ENCODE peak calls at places on chromosomes 2 and 18, in ten cellular contexts. O is K562, N is AG09309, X is GM23338, R is left ventricle myocardium inferior, J is foreskin fibroblast, G is gastrocnemius medialis, E is lower lobe of right lung, A is bronchial epithelial cell, H is psoas muscle. W is an unnamed sample.

GRCh38 chr2:241133436-241133820 is 15.8 kb downstream of the PASK start:
- DNase-seq in R (no peak), O (no peak), G (no peak), H (no peak), J (no peak), A (no peak), N (no peak), X (no peak), E (no peak), W (no peak)

GRCh38 chr18:59386909-59387515 is 27.9 kb upstream of the LMAN1 start:
- DNase-seq in N (no peak), G (no peak), X (peak; percentile 39), E (no peak), R (no peak), A (no peak), O (no peak), H (no peak), J (no peak), W (no peak)

GRCh38 chr2:100119235-100119634 is 23.2 kb downstream of the AFF3 start:
- DNase-seq in O (no peak), R (no peak), J (no peak), X (peak; percentile 52), N (no peak), G (no peak), E (no peak), A (no peak), H (no peak), W (no peak)

GRCh38 chr2:174603280-174603679 is 5.7 kb upstream of the WIPF1 start:
- DNase-seq in R (no peak), X (peak; percentile 63), G (peak; percentile 39), A (peak; percentile 83), J (peak; percentile 64), E (no peak), O (no peak), N (peak; percentile 63), H (no peak), W (peak; percentile 73)

GRCh38 chr18:28174181-28174906 is 2.6 kb downstream of the CDH2 start:
- DNase-seq in R (no peak), O (no peak), N (no peak), X (no peak), E (no peak), J (no peak), G (no peak), H (no peak), A (no peak), W (no peak)

GRCh38 chr2:224545884-224546644 is 39.1 kb downstream of the CUL3 start:
- DNase-seq in A (no peak), O (no peak), X (no peak), E (no peak), H (no peak), N (no peak), G (no peak), J (peak; percentile 42), R (no peak), W (peak; percentile 48)

GRCh38 chr2:205660521-205661124 is 21.7 kb upstream of the NRP2 start:
- DNase-seq in G (no peak), X (no peak), O (no peak), E (no peak), R (no peak), J (peak; percentile 93), A (peak; percentile 92), H (peak; percentile 26), N (peak; percentile 89), W (peak; percentile 84)

GRCh38 chr18:62131305-62131909 is 55.4 kb downstream of the PIGN start:
- DNase-seq in R (no peak), E (no peak), H (peak; percentile 24), O (peak; percentile 60), A (peak; percentile 43), J (peak; percentile 84), X (peak; percentile 75), G (peak; percentile 13), N (peak; percentile 28), W (peak; percentile 84)

GRCh38 chr2:181309576-181309975 is 147.6 kb upstream of the ITGA4 start:
- DNase-seq in E (no peak), A (no peak), H (no peak), N (no peak), G (no peak), O (no peak), R (no peak), J (no peak), X (no peak), W (no peak)
- H3K4me3 ChIP-seq in E (peak overlapping the region; percentile 26), A (no peak overlapping the region), H (no peak overlapping the region), N (no peak overlapping the region), G (no peak overlapping the region), O (no peak overlapping the region), R (peak overlapping the region; percentile 7), J (no peak overlapping the region), X (no peak overlapping the region), W (no peak overlapping the region)

GRCh38 chr18:9985641-9986040 is 71.8 kb downstream of the VAPA start:
- DNase-seq in H (no peak), E (no peak), G (no peak), X (no peak), N (no peak), R (no peak), J (no peak), A (no peak), O (no peak), W (no peak)

GRCh38 chr18:9988665-9989064 is 74.8 kb downstream of the VAPA start:
- DNase-seq in R (no peak), O (no peak), A (no peak), N (no peak), H (no peak), X (no peak), E (no peak), G (no peak), J (no peak), W (no peak)

GRCh38 chr18:9987931-9988330 is 74.1 kb downstream of the VAPA start:
- DNase-seq in X (no peak), H (no peak), E (no peak), N (no peak), G (no peak), J (no peak), R (no peak), O (no peak), A (no peak), W (no peak)

GRCh38 chr18:9986156-9986930 is 72.5 kb downstream of the VAPA start:
- DNase-seq in O (no peak), G (no peak), J (no peak), R (no peak), N (no peak), H (no peak), A (no peak), X (no peak), E (no peak), W (no peak)

GRCh38 chr18:9987355-9987754 is 73.5 kb downstream of the VAPA start:
- DNase-seq in J (no peak), H (no peak), E (no peak), N (no peak), X (no peak), G (no peak), R (peak; percentile 53), A (no peak), O (no peak), W (peak; percentile 24)
- TF ChIP-seq CTCF in J (no peak), H (no peak), E (no peak), N (no peak), X (no peak), G (no peak), R (no peak), A (no peak), O (no peak), W (no peak)

DNA sequence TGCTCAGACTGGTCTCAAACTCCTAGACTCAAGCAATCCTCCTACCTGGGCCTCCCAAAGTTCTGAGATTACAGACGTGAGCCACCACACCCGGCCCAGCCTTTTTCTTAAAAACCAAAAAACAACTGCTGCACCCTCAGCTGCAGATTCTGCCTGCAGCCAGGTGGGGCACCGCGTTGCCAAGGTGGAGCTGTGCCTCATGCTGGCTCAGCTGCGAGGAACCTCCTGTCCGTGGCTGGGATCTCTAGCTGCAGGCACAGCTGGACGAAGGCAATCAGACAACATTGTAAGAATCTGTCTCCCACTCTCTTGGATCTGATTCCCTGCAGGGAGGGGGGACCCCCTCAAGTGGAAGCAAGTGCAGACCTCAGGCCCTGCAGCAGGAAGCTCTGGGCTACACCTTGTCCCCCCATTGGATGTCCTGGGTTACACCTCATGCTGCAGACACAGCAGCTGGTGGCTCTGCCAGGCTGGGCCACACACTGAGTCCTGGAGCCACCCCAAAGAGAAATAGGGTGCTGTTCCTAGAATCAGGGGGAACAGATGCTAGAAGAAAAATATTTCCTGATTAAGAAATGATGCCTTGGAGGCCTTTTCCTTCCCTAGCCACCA is 24.1 kb downstream of the CIDEA start:
- DNase-seq in H (no peak), J (peak; percentile 44), O (no peak), A (peak; percentile 34), N (no peak), G (no peak), R (no peak), X (peak; percentile 62), E (no peak), W (peak; percentile 26)
- H3K4me3 ChIP-seq in H (peak overlapping the region; percentile 48), J (peak overlapping the region; percentile 48), O (no peak overlapping the region), A (no peak overlapping the region), N (peak overlapping the region; percentile 33), G (peak overlapping the region; percentile 44), R (peak overlapping the region; percentile 63), X (no peak overlapping the region), E (peak overlapping the region; percentile 33), W (peak overlapping the region; percentile 54)

GRCh38 chr2:178877874-178878273 is 70.7 kb upstream of the TTN start:
- DNase-seq in H (no peak), N (no peak), G (no peak), X (no peak), A (no peak), O (no peak), R (no peak), J (no peak), E (no peak), W (no peak)
- TF ChIP-seq CTCF in H (no peak), N (no peak), G (no peak), X (no peak), A (no peak), O (no peak), R (no peak), J (no peak), E (no peak), W (no peak)